ENCODE peak calls at places on chromosomes 6 and 20, in seven cellular contexts. U, Z, A, X, M, H and O are unnamed samples.
A peak's percentile ranks its signal among the peaks of the same experiment; 100 is the strongest.

GRCh38 chr20:10987651-10988383 is 314.0 kb upstream of the JAG1 start:
- DNase-seq in H (no peak), M (no peak), A (no peak), U (no peak), Z (no peak), X (no peak), O (no peak)

GRCh38 chr6:6546318-6547110 is 42.0 kb upstream of the LY86 start:
- DNase-seq in U (no peak), A (peak; percentile 52), H (no peak), X (no peak), Z (no peak), M (no peak), O (peak; percentile 33)

GRCh38 chr6:26249959-26250805 is 114.8 kb upstream of the BTN3A2 start:
- DNase-seq in A (peak; percentile 58), H (no peak), U (peak; percentile 82), M (peak; percentile 46), Z (peak; percentile 97), X (peak; percentile 58), O (no peak)

GRCh38 chr6:35008858-35009257 is 119.8 kb downstream of the ANKS1A start:
- DNase-seq in Z (no peak), H (no peak), U (no peak), X (no peak), M (no peak), A (no peak), O (no peak)

GRCh38 chr20:58102252-58102651 is 126.2 kb downstream of the ANKRD60 start:
- DNase-seq in X (no peak), A (peak; percentile 36), H (no peak), M (no peak), Z (no peak), U (no peak), O (no peak)

GRCh38 chr6:56833127-56833791 is 121.6 kb upstream of the BEND6 start:
- DNase-seq in A (no peak), Z (no peak), X (no peak), H (no peak), M (no peak), U (no peak), O (no peak)

GRCh38 chr6:137852346-137852745 is 14.7 kb upstream of the TNFAIP3 start:
- DNase-seq in A (no peak), X (no peak), Z (no peak), M (no peak), U (no peak), H (no peak), O (no peak)

GRCh38 chr6:168417660-168418059 is 23.3 kb upstream of the SMOC2 start:
- DNase-seq in U (no peak), H (no peak), A (no peak), Z (no peak), M (no peak), X (no peak), O (no peak)

GRCh38 chr6:44976677-44977405 is 351.3 kb upstream of the RUNX2 start:
- DNase-seq in X (no peak), Z (peak; percentile 26), U (no peak), M (no peak), A (no peak), H (no peak), O (no peak)

GRCh38 chr6:93423542-93423941 is 4.2 kb upstream of the EPHA7 start:
- DNase-seq in Z (no peak), X (peak; percentile 62), H (peak; percentile 8), A (peak; percentile 31), U (peak; percentile 62), M (no peak), O (no peak)

GRCh38 chr6:107805504-107805903 is 18.6 kb downstream of the SCML4 start:
- DNase-seq in H (no peak), Z (no peak), U (no peak), X (no peak), A (no peak), M (no peak), O (no peak)

GRCh38 chr6:108526739-108527174 is 34.0 kb upstream of the FOXO3 start:
- DNase-seq in X (peak; percentile 55), A (peak; percentile 64), U (peak; percentile 41), M (peak; percentile 46), H (no peak), Z (no peak), O (no peak)

GRCh38 chr6:33344771-33345697 is 27.5 kb upstream of the ZBTB22 start:
- DNase-seq in Z (peak; percentile 58), H (peak; percentile 74), A (peak; percentile 68), X (peak; percentile 69), M (peak; percentile 84), U (peak; percentile 73), O (peak; percentile 40)

GRCh38 chr20:45378191-45378590 is at the start of gene TP53TG5:
- DNase-seq in A (no peak), Z (no peak), X (no peak), M (no peak), H (no peak), U (no peak), O (no peak)

GRCh38 chr20:12594410-12595130 is 414.2 kb upstream of the SPTLC3 start:
- DNase-seq in A (peak; percentile 7), H (no peak), Z (no peak), U (peak; percentile 57), X (peak; percentile 13), M (no peak), O (no peak)

GRCh38 chr20:51382986-51383821 is 159.3 kb downstream of the NFATC2 start:
- DNase-seq in A (no peak), U (no peak), X (no peak), M (no peak), Z (no peak), H (no peak), O (no peak)

GRCh38 chr20:32231847-32232246 is 24.2 kb downstream of the POFUT1 start:
- DNase-seq in A (no peak), Z (no peak), X (no peak), U (no peak), H (no peak), M (no peak), O (no peak)

GRCh38 chr20:31718952-31719643 is 3.6 kb downstream of the BCL2L1 start:
- DNase-seq in H (no peak), A (no peak), U (no peak), X (no peak), M (no peak), Z (no peak), O (no peak)

GRCh38 chr6:145561095-145561820 is 174.1 kb downstream of the EPM2A start:
- DNase-seq in M (no peak), A (no peak), X (no peak), Z (no peak), H (peak; percentile 23), U (no peak), O (no peak)

DNA sequence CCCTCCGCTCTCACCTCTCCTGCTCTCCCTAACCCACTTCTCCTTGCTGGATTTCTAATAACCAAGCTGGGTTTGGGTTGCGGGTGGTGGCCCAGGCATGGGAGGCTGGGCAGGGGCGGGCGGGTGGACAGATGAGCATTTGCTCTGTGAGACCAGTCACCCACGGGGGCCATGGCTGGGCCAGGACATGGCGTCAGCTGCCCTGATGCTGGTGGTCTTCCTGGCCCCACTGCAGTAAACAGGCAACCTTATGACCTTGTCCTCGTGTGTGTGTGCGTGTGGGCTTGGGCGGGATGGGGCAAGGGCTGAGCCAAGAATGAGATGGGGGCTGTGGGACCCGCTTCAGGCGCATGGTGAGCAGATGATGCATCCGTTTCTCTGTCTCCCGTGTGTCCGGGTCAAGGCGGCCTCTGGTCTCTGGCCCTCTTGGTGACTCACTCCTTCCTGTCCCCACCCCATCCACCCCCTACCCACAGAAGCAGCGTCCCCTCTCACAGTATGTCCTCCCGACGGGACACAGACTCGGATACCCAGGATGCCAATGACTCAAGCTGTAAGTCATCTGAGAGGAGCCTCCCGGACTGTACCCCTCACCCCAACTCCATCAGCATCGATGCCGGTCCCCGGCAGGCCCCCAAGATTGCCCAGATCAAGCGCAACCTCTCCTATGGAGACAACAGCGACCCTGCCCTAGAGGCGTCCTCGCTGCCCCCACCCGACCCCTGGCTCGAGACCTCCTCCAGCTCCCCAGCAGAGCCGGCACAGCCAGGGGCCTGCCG is 41.4 kb upstream of the MYL9 start:
- DNase-seq in Z (no peak), X (no peak), H (no peak), M (no peak), U (no peak), A (no peak), O (no peak)
- TF ChIP-seq REST in Z (no peak), X (no peak), H (no peak), M (no peak), U (no peak), A (no peak), O (no peak)

GRCh38 chr6:27901801-27902200 is 10.4 kb downstream of the OR2B2 start:
- DNase-seq in A (no peak), H (peak; percentile 6), U (peak; percentile 35), X (no peak), Z (no peak), M (peak; percentile 29), O (no peak)
- H3K4me3 ChIP-seq in A (no peak overlapping the region), H (no peak overlapping the region), U (peak overlapping the region; percentile 62), X (no peak overlapping the region), Z (peak overlapping the region; percentile 23), M (peak overlapping the region; percentile 18), O (no peak overlapping the region)

DNA sequence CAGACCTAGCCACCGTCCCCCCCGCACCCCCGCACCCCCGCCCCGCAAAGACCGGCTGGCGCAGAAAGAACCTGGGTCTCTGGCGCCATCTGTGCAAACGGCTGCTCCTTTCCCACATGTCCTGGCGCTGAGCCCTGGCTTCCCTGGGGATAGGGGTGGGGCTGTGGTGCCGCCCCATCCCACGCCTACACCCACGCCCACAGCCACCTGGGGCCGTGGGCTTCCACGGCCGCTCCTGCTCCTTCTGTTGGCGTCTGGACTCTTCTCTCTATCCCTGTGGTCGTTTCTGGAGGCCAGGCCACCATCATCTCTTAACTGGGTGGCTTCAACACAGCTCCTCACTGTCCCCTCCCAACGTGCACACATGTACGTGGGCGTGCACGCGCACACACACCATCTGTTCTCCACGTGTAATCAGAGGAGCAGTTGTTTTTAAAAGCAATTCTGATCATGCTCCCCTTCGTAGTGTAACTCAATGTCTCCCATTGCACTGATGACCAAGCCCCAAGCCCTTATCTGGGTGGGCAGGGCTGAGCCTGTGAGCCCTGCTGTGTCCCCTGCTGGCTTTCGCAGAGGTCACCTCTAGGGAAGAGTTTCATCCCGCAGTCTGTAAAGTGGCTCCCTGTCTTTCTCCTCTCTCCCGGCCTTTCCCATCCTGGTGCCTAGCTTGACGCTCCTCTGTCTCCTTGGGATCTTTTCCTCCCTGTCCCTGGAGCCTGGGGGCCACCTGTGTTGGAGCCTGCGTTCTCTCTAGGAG is 31.9 kb upstream of the FAM83D start:
- DNase-seq in U (peak; percentile 21), Z (no peak), X (no peak), M (peak; percentile 87), H (no peak), A (peak; percentile 86), O (no peak)
- TF ChIP-seq REST in U (no peak), Z (no peak), X (no peak), M (no peak), H (no peak), A (no peak), O (no peak)

GRCh38 chr6:131778134-131778533 is 29.7 kb upstream of the ENPP1 start:
- DNase-seq in M (no peak), H (no peak), A (no peak), Z (no peak), U (no peak), X (no peak), O (no peak)

GRCh38 chr6:131779304-131779703 is 28.5 kb upstream of the ENPP1 start:
- DNase-seq in X (no peak), H (no peak), U (no peak), M (no peak), Z (no peak), A (no peak), O (no peak)

GRCh38 chr6:131782764-131783163 is 25.1 kb upstream of the ENPP1 start:
- DNase-seq in A (no peak), U (no peak), X (no peak), H (no peak), Z (no peak), M (no peak), O (no peak)

GRCh38 chr6:131781717-131782116 is 26.1 kb upstream of the ENPP1 start:
- DNase-seq in M (no peak), H (no peak), X (no peak), U (no peak), Z (no peak), A (no peak), O (no peak)

GRCh38 chr6:131780600-131780999 is 27.2 kb upstream of the ENPP1 start:
- DNase-seq in U (no peak), X (no peak), M (no peak), H (no peak), Z (no peak), A (no peak), O (no peak)
- H3K4me3 ChIP-seq in U (no peak overlapping the region), X (no peak overlapping the region), M (no peak overlapping the region), H (no peak overlapping the region), Z (no peak overlapping the region), A (no peak overlapping the region), O (no peak overlapping the region)